ENCODE peak calls at places on chromosomes 5 and 9, in seven cellular contexts. One of them, this sample, is unnamed.

GRCh38 chr5:167870055-167870454 is 421.4 kb upstream of the WWC1 start:
- DNase-seq in CD4-positive, alpha-beta T cell: no peak
- DNase-seq in T-cell: no peak
- DNase-seq in mammary epithelial cell: no peak
- DNase-seq in NCI-H510A: no peak
- DNase-seq in stimulated activated CD8-positive, alpha-beta memory T cell treated with anti-CD3 and anti-CD28 coated beads, Interleukin-7, amount 100 ng/mL, for 24 hours: no peak
- DNase-seq in G401: no peak
- DNase-seq in this sample: no peak

GRCh38 chr9:115845648-115846312 is 307.8 kb upstream of the PAPPA start:
- DNase-seq in CD4-positive, alpha-beta T cell: no peak
- DNase-seq in T-cell: no peak
- DNase-seq in mammary epithelial cell: peak; percentile 90
- DNase-seq in NCI-H510A: no peak
- DNase-seq in stimulated activated CD8-positive, alpha-beta memory T cell treated with anti-CD3 and anti-CD28 coated beads, Interleukin-7, amount 100 ng/mL, for 24 hours: no peak
- DNase-seq in G401: no peak
- DNase-seq in this sample: peak; percentile 25

GRCh38 chr5:126354012-126354856 is 69.0 kb upstream of the GRAMD2B start:
- DNase-seq in CD4-positive, alpha-beta T cell: no peak
- DNase-seq in T-cell: no peak
- DNase-seq in mammary epithelial cell: peak; percentile 93
- DNase-seq in NCI-H510A: no peak
- DNase-seq in stimulated activated CD8-positive, alpha-beta memory T cell treated with anti-CD3 and anti-CD28 coated beads, Interleukin-7, amount 100 ng/mL, for 24 hours: no peak
- DNase-seq in G401: peak; percentile 69
- DNase-seq in this sample: peak; percentile 98

GRCh38 chr9:33988219-33988890 is 60.3 kb downstream of the UBAP2 start:
- DNase-seq in CD4-positive, alpha-beta T cell: no peak
- DNase-seq in T-cell: no peak
- DNase-seq in mammary epithelial cell: peak; percentile 64
- DNase-seq in NCI-H510A: no peak
- DNase-seq in stimulated activated CD8-positive, alpha-beta memory T cell treated with anti-CD3 and anti-CD28 coated beads, Interleukin-7, amount 100 ng/mL, for 24 hours: no peak
- DNase-seq in G401: no peak
- DNase-seq in this sample: no peak

GRCh38 chr5:11251242-11251641 is 490.2 kb upstream of the DAP start:
- DNase-seq in CD4-positive, alpha-beta T cell: no peak
- DNase-seq in T-cell: no peak
- DNase-seq in mammary epithelial cell: peak; percentile 75
- DNase-seq in NCI-H510A: no peak
- DNase-seq in stimulated activated CD8-positive, alpha-beta memory T cell treated with anti-CD3 and anti-CD28 coated beads, Interleukin-7, amount 100 ng/mL, for 24 hours: no peak
- DNase-seq in G401: no peak
- DNase-seq in this sample: peak; percentile 48

GRCh38 chr5:8842906-8843590 is 702.8 kb downstream of the SEMA5A start:
- DNase-seq in CD4-positive, alpha-beta T cell: no peak
- DNase-seq in T-cell: no peak
- DNase-seq in mammary epithelial cell: peak; percentile 21
- DNase-seq in NCI-H510A: peak; percentile 76
- DNase-seq in stimulated activated CD8-positive, alpha-beta memory T cell treated with anti-CD3 and anti-CD28 coated beads, Interleukin-7, amount 100 ng/mL, for 24 hours: no peak
- DNase-seq in G401: no peak
- DNase-seq in this sample: peak; percentile 42

GRCh38 chr5:522899-523657 is 1.2 kb downstream of the SLC9A3 start:
- DNase-seq in CD4-positive, alpha-beta T cell: no peak
- DNase-seq in T-cell: no peak
- DNase-seq in mammary epithelial cell: no peak
- DNase-seq in NCI-H510A: peak; percentile 95
- DNase-seq in stimulated activated CD8-positive, alpha-beta memory T cell treated with anti-CD3 and anti-CD28 coated beads, Interleukin-7, amount 100 ng/mL, for 24 hours: no peak
- DNase-seq in G401: peak; percentile 16
- DNase-seq in this sample: no peak

GRCh38 chr9:134863941-134864820 is 16.4 kb upstream of the FCN2 start:
- DNase-seq in CD4-positive, alpha-beta T cell: no peak
- DNase-seq in T-cell: no peak
- DNase-seq in mammary epithelial cell: no peak
- DNase-seq in NCI-H510A: no peak
- DNase-seq in stimulated activated CD8-positive, alpha-beta memory T cell treated with anti-CD3 and anti-CD28 coated beads, Interleukin-7, amount 100 ng/mL, for 24 hours: no peak
- DNase-seq in G401: no peak
- DNase-seq in this sample: no peak

GRCh38 chr5:139147743-139148079 is 50.5 kb downstream of the SIL1 start:
- DNase-seq in CD4-positive, alpha-beta T cell: no peak
- DNase-seq in T-cell: no peak
- DNase-seq in mammary epithelial cell: peak; percentile 52
- DNase-seq in NCI-H510A: no peak
- DNase-seq in stimulated activated CD8-positive, alpha-beta memory T cell treated with anti-CD3 and anti-CD28 coated beads, Interleukin-7, amount 100 ng/mL, for 24 hours: no peak
- DNase-seq in G401: peak; percentile 66
- DNase-seq in this sample: peak; percentile 70

GRCh38 chr9:134314039-134314949 is 12.0 kb upstream of the RXRA start:
- DNase-seq in CD4-positive, alpha-beta T cell: no peak
- DNase-seq in T-cell: no peak
- DNase-seq in mammary epithelial cell: no peak
- DNase-seq in NCI-H510A: no peak
- DNase-seq in stimulated activated CD8-positive, alpha-beta memory T cell treated with anti-CD3 and anti-CD28 coated beads, Interleukin-7, amount 100 ng/mL, for 24 hours: no peak
- DNase-seq in G401: no peak
- DNase-seq in this sample: no peak

GRCh38 chr9:83937861-83938455 is 16.7 kb upstream of the KIF27 start:
- DNase-seq in CD4-positive, alpha-beta T cell: no peak
- DNase-seq in T-cell: peak; percentile 21
- DNase-seq in mammary epithelial cell: peak; percentile 61
- DNase-seq in NCI-H510A: no peak
- DNase-seq in stimulated activated CD8-positive, alpha-beta memory T cell treated with anti-CD3 and anti-CD28 coated beads, Interleukin-7, amount 100 ng/mL, for 24 hours: no peak
- DNase-seq in G401: peak; percentile 83
- DNase-seq in this sample: peak; percentile 60